ENCODE peak calls at places on chromosomes 13 and 19, in six cellular contexts. F, C, U, A, N and H are unnamed samples.

GRCh38 chr13:42305503-42305902 is 33.6 kb downstream of the AKAP11 start:
- DNase-seq in N (no peak), A (no peak), C (no peak), F (no peak), U (no peak), H (no peak)

GRCh38 chr19:29587518-29587986 is 18.5 kb upstream of the POP4 start:
- DNase-seq in U (no peak), N (no peak), F (peak; percentile 44), C (no peak), A (peak; percentile 53), H (no peak)

GRCh38 chr13:91726666-91727065 is 328.2 kb downstream of the GPC5 start:
- DNase-seq in C (no peak), U (no peak), F (no peak), N (no peak), A (no peak), H (no peak)

GRCh38 chr19:35562776-35563175 is 682 bp downstream of the ATP4A start:
- DNase-seq in F (no peak), A (no peak), N (no peak), C (no peak), U (no peak), H (no peak)

GRCh38 chr13:112105244-112105681 is 38.3 kb downstream of the SOX1 start:
- DNase-seq in N (no peak), F (no peak), C (no peak), U (no peak), A (no peak), H (no peak)

GRCh38 chr19:5358173-5358800 is 17.7 kb upstream of the PTPRS start:
- DNase-seq in U (no peak), N (no peak), F (no peak), A (no peak), C (no peak), H (no peak)

GRCh38 chr19:39705578-39706188 is 1.4 kb downstream of the LGALS14 start:
- DNase-seq in F (no peak), N (no peak), C (no peak), U (no peak), A (no peak), H (no peak)

GRCh38 chr19:768424-768823 is 17.5 kb downstream of the MISP start:
- DNase-seq in A (peak; percentile 79), F (no peak), N (no peak), C (no peak), U (no peak), H (no peak)

GRCh38 chr13:74413482-74413881 is 279.3 kb upstream of the KLF12 start:
- DNase-seq in F (no peak), U (no peak), N (no peak), C (no peak), A (no peak), H (no peak)

DNA sequence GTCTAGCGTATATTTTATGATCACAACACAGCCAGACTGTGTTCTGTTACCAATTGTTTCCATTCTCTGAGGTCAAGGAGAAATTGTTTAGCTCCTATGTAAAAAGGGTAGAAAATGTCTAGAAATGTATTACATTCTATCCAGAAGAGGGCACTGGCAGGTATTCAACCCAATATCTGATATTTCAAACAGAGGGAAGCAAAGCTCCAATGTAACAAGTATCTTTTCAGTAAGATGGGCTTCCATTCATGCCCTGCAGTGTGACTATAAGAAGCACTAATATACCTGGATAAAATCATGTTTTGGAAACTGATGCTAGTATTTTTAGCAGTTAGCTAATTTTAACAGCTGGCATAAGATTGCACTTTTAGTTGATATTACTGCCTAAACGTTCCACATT is 312.7 kb downstream of the FGF14 start:
- DNase-seq in U (no peak), F (no peak), C (no peak), N (no peak), A (peak; percentile 52), H (no peak)
- TF ChIP-seq CTCF in U (no peak), F (peak; percentile 10), C (peak; percentile 35), N (peak; percentile 14), A (no peak), H (no peak)

GRCh38 chr19:16441661-16442071 is 30.1 kb downstream of the EPS15L1 start:
- DNase-seq in C (no peak), A (no peak), N (no peak), U (no peak), F (no peak), H (no peak)
- TF ChIP-seq CTCF in C (peak; percentile 49), A (peak; percentile 41), N (peak; percentile 39), U (no peak), F (peak; percentile 46), H (peak; percentile 20)

GRCh38 chr13:62119739-62120700 is 704.4 kb upstream of the PCDH20 start:
- DNase-seq in A (peak; percentile 3), F (peak; percentile 15), U (no peak), C (no peak), N (peak; percentile 35), H (no peak)
- TF ChIP-seq CTCF in A (no peak), F (peak; percentile 18), U (no peak), C (peak; percentile 53), N (peak; percentile 24), H (no peak)

GRCh38 chr19:13953021-13953531 is 767 bp downstream of the DCAF15 start:
- DNase-seq in C (no peak), F (no peak), A (peak; percentile 86), N (no peak), U (no peak), H (no peak)
- TF ChIP-seq CTCF in C (no peak), F (peak; percentile 9), A (peak; percentile 24), N (peak; percentile 5), U (no peak), H (no peak)

GRCh38 chr19:3969435-3970312 is 1.2 kb downstream of the DAPK3 start:
- DNase-seq in C (no peak), F (no peak), A (peak; percentile 91), N (peak; percentile 5), U (no peak), H (no peak)
- TF ChIP-seq CTCF in C (no peak), F (no peak), A (peak; percentile 28), N (no peak), U (no peak), H (no peak)

GRCh38 chr19:42179501-42179817 is 38.0 kb downstream of the DEDD2 start:
- DNase-seq in A (no peak), N (no peak), F (no peak), U (no peak), C (no peak), H (no peak)

GRCh38 chr19:42176649-42176989 is 40.9 kb downstream of the DEDD2 start:
- DNase-seq in N (no peak), F (no peak), U (no peak), A (no peak), C (no peak), H (no peak)

GRCh38 chr19:42177686-42178019 is 39.8 kb downstream of the DEDD2 start:
- DNase-seq in C (no peak), U (no peak), A (no peak), F (no peak), N (no peak), H (no peak)

GRCh38 chr19:42176990-42177685 is 40.3 kb downstream of the DEDD2 start:
- DNase-seq in N (peak; percentile 83), A (peak; percentile 93), U (peak; percentile 56), C (peak; percentile 66), F (peak; percentile 74), H (peak; percentile 63)

DNA sequence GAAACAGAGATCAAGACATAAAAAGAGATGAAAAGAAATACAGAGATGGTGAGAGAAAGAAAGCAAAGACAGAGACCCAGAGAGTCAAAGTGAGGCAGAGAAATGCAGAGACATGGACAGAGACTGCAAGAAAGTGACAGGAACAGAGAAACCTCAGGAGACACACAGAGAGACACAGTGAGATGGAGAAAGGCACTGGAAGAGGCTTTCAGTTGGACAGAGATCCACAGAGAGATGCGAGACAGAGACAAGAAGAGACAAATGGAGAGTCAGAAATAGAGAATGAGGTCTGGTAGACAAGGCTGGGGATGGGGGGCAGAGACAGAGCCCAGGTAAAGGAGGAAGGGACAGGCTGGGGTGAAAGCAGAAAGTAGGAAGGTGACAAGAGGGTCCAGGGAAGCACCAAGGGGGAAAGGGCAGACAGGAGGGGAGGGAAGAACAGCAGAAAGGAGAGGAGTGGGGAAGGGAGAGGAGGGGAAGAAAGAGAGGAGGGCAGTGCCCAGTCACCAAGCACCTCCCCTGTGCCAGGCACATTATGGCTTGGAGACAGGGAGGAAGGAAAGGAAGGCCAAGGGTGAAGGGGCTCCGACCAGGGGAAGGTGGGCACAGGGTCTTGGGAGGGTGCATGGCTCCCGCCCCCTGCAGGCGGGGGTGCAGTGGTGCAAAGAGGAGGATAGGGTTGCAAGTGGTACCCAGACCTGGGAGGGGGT is 38.5 kb downstream of the DEDD2 start:
- DNase-seq in F (no peak), A (no peak), C (no peak), N (no peak), U (no peak), H (no peak)
- TF ChIP-seq CTCF in F (peak; percentile 67), A (peak; percentile 27), C (no peak), N (peak; percentile 45), U (no peak), H (peak; percentile 32)

DNA sequence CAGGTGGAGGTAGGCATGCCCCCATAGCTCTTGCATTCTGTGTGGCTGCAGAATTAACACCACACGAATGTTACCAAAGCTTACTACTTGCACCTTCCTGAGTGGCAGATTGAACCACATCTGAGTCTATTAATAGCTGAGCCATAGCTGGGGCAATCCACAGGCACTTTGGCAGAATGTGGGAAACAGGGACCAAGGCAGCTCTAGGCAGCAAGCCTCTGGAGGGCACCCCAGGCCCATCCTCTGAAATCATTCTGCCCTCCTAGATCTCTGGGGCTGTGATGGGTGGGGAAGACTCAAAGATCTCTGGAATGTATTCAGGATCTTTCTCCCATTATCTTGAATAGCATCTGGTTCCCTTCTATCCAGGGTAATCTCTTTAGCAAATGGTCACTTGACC is 139.3 kb downstream of the TNFRSF19 start:
- DNase-seq in N (no peak), C (no peak), A (peak; percentile 43), U (no peak), F (no peak), H (no peak)
- TF ChIP-seq CTCF in N (no peak), C (peak; percentile 41), A (no peak), U (no peak), F (peak; percentile 40), H (no peak)

GRCh38 chr19:50706387-50706786 is 13.2 kb downstream of the SHANK1 start:
- DNase-seq in A (no peak), U (no peak), F (no peak), C (no peak), N (no peak), H (no peak)

GRCh38 chr19:50705422-50706019 is 14.1 kb downstream of the SHANK1 start:
- DNase-seq in C (no peak), N (peak; percentile 19), F (no peak), A (peak; percentile 89), U (no peak), H (no peak)

GRCh38 chr19:50702158-50702869 is 17.3 kb downstream of the SHANK1 start:
- DNase-seq in F (no peak), U (no peak), A (no peak), C (no peak), N (no peak), H (no peak)

GRCh38 chr19:50702870-50703829 is 16.5 kb downstream of the SHANK1 start:
- DNase-seq in N (no peak), U (no peak), A (no peak), C (no peak), F (no peak), H (no peak)

GRCh38 chr19:50703915-50704548 is 15.6 kb downstream of the SHANK1 start:
- DNase-seq in N (no peak), C (no peak), A (peak; percentile 24), F (no peak), U (no peak), H (no peak)
- TF ChIP-seq CTCF in N (no peak), C (peak; percentile 18), A (no peak), F (no peak), U (no peak), H (no peak)

GRCh38 chr13:80338781-80339577 is 1.9 kb downstream of the SPRY2 start:
- DNase-seq in U (peak; percentile 73), N (no peak), A (peak; percentile 86), F (peak; percentile 43), C (peak; percentile 76), H (peak; percentile 24)
- TF ChIP-seq CTCF in U (no peak), N (no peak), A (peak; percentile 10), F (no peak), C (peak; percentile 40), H (no peak)

GRCh38 chr13:103510007-103510406 is 443.8 kb upstream of the SLC10A2 start:
- DNase-seq in F (no peak), C (no peak), U (no peak), N (no peak), A (no peak), H (no peak)
- TF ChIP-seq CTCF in F (no peak), C (no peak), U (no peak), N (no peak), A (no peak), H (no peak)